ENCODE peak calls at places on chromosomes 12 and 14, in six cellular contexts. One of them, this sample, is unnamed.

GRCh38 chr14:68140111-68140741 is 320.6 kb downstream of the RAD51B start:
- DNase-seq in HS-5: peak; percentile 96
- DNase-seq in endothelial cell: peak; percentile 10
- DNase-seq in NCI-H1105: peak; percentile 75
- DNase-seq in NCI-H82: peak; percentile 95
- DNase-seq in mesothelial cell of epicardium: no peak
- DNase-seq in this sample: no peak

GRCh38 chr14:94031880-94032279 is 5.7 kb downstream of the OTUB2 start:
- DNase-seq in mesothelial cell of epicardium: no peak
- DNase-seq in HS-5: no peak
- DNase-seq in NCI-H1105: no peak
- DNase-seq in endothelial cell: no peak
- DNase-seq in NCI-H82: no peak
- DNase-seq in this sample: no peak

GRCh38 chr14:61461808-61462275 is 140.5 kb downstream of the PRKCH start:
- DNase-seq in NCI-H82: peak; percentile 79
- DNase-seq in NCI-H1105: peak; percentile 68
- DNase-seq in endothelial cell: peak; percentile 56
- DNase-seq in mesothelial cell of epicardium: no peak
- DNase-seq in HS-5: no peak
- DNase-seq in this sample: no peak

GRCh38 chr14:99158150-99158549 is 113.8 kb downstream of the BCL11B start:
- DNase-seq in NCI-H1105: no peak
- DNase-seq in HS-5: no peak
- DNase-seq in endothelial cell: no peak
- DNase-seq in NCI-H82: no peak
- DNase-seq in mesothelial cell of epicardium: no peak
- DNase-seq in this sample: no peak

GRCh38 chr14:54747616-54748015 is 155.0 kb downstream of the GCH1 start:
- DNase-seq in endothelial cell: no peak
- DNase-seq in NCI-H82: no peak
- DNase-seq in NCI-H1105: no peak
- DNase-seq in HS-5: no peak
- DNase-seq in mesothelial cell of epicardium: no peak
- DNase-seq in this sample: no peak

GRCh38 chr14:77142289-77142814 is 761 bp upstream of the ZDHHC22 start:
- DNase-seq in NCI-H82: peak; percentile 98
- DNase-seq in HS-5: no peak
- DNase-seq in endothelial cell: no peak
- DNase-seq in NCI-H1105: no peak
- DNase-seq in mesothelial cell of epicardium: no peak
- DNase-seq in this sample: no peak

GRCh38 chr12:23760495-23760894 is 189.0 kb downstream of the SOX5 start:
- DNase-seq in NCI-H82: peak; percentile 38
- DNase-seq in HS-5: no peak
- DNase-seq in endothelial cell: no peak
- DNase-seq in mesothelial cell of epicardium: no peak
- DNase-seq in NCI-H1105: peak; percentile 52
- DNase-seq in this sample: no peak

GRCh38 chr12:106044773-106045172 is 94.0 kb downstream of the NUAK1 start:
- DNase-seq in NCI-H82: no peak
- DNase-seq in mesothelial cell of epicardium: no peak
- DNase-seq in endothelial cell: no peak
- DNase-seq in HS-5: peak; percentile 28
- DNase-seq in NCI-H1105: no peak
- DNase-seq in this sample: no peak

GRCh38 chr14:104882325-104882973 is 17.4 kb downstream of the CEP170B start:
- DNase-seq in endothelial cell: peak; percentile 4
- DNase-seq in mesothelial cell of epicardium: no peak
- DNase-seq in NCI-H1105: no peak
- DNase-seq in HS-5: no peak
- DNase-seq in NCI-H82: peak; percentile 87
- DNase-seq in this sample: no peak

GRCh38 chr14:105343194-105343593 is 28.6 kb downstream of the PACS2 start:
- DNase-seq in HS-5: no peak
- DNase-seq in NCI-H82: peak; percentile 12
- DNase-seq in NCI-H1105: no peak
- DNase-seq in endothelial cell: no peak
- DNase-seq in mesothelial cell of epicardium: no peak
- DNase-seq in this sample: no peak

GRCh38 chr12:9753042-9753820 is 7.5 kb downstream of the CD69 start:
- DNase-seq in NCI-H82: no peak
- DNase-seq in endothelial cell: no peak
- DNase-seq in NCI-H1105: no peak
- DNase-seq in mesothelial cell of epicardium: no peak
- DNase-seq in HS-5: no peak
- DNase-seq in this sample: no peak

GRCh38 chr14:77183896-77184295 is 2.3 kb downstream of the TMEM63C start:
- DNase-seq in HS-5: no peak
- DNase-seq in endothelial cell: no peak
- DNase-seq in mesothelial cell of epicardium: no peak
- DNase-seq in NCI-H82: peak; percentile 30
- DNase-seq in NCI-H1105: no peak
- DNase-seq in this sample: no peak

GRCh38 chr12:102939670-102940222 is 17.7 kb upstream of the ASCL1 start:
- DNase-seq in mesothelial cell of epicardium: no peak
- DNase-seq in NCI-H82: no peak
- DNase-seq in endothelial cell: no peak
- DNase-seq in HS-5: no peak
- DNase-seq in NCI-H1105: no peak
- DNase-seq in this sample: no peak

GRCh38 chr14:20686386-20687143 is 2.0 kb upstream of the ANG start:
- DNase-seq in endothelial cell: no peak
- DNase-seq in NCI-H82: no peak
- DNase-seq in HS-5: no peak
- DNase-seq in mesothelial cell of epicardium: no peak
- DNase-seq in NCI-H1105: no peak
- DNase-seq in this sample: no peak

GRCh38 chr12:31868980-31869379 is 90.2 kb upstream of the RESF1 start:
- DNase-seq in NCI-H1105: peak; percentile 88
- DNase-seq in endothelial cell: no peak
- DNase-seq in mesothelial cell of epicardium: no peak
- DNase-seq in HS-5: no peak
- DNase-seq in NCI-H82: peak; percentile 11
- DNase-seq in this sample: no peak

This sample was measured in GM20000.